ENCODE peak calls at places on chromosomes 12 and 14, in eight cellular contexts. C, K, V, J, O, U, X and A are unnamed samples.

GRCh38 chr12:94305293-94305957 is 154.2 kb downstream of the CEP83 start:
- ATAC-seq in C (no peak), K (no peak), V (peak), J (peak), O (peak), U (no peak), X (no peak), A (peak)

GRCh38 chr12:49972641-49973360 is at the start of gene AQP6:
- ATAC-seq in C (no peak), K (no peak), V (peak), J (no peak), O (no peak), U (no peak), X (no peak), A (no peak)

GRCh38 chr14:50524731-50525510 is 7.4 kb downstream of the MAP4K5 start:
- ATAC-seq in C (no peak), K (no peak), V (no peak), J (no peak), O (no peak), U (peak), X (no peak), A (no peak)

GRCh38 chr12:113056631-113057488 is at the start of gene DTX1:
- ATAC-seq in C (peak), K (peak), V (peak), J (peak), O (peak), U (peak), X (peak), A (peak)

GRCh38 chr14:68943107-68943506 is 36.0 kb downstream of the ACTN1 start:
- ATAC-seq in C (no peak), K (no peak), V (no peak), J (no peak), O (no peak), U (no peak), X (no peak), A (no peak)

GRCh38 chr12:26530461-26530860 is 302.5 kb downstream of the ITPR2 start:
- ATAC-seq in C (no peak), K (no peak), V (no peak), J (no peak), O (no peak), U (no peak), X (no peak), A (no peak)

GRCh38 chr14:105641075-105641937 is 114.9 kb downstream of the TMEM121 start:
- ATAC-seq in C (no peak), K (no peak), V (no peak), J (no peak), O (no peak), U (no peak), X (no peak), A (no peak)

GRCh38 chr12:111424793-111425251 is 19.1 kb downstream of the SH2B3 start:
- ATAC-seq in C (no peak), K (peak), V (no peak), J (peak), O (no peak), U (peak), X (no peak), A (no peak)

GRCh38 chr12:83408168-83408567 is 721.5 kb downstream of the TMTC2 start:
- ATAC-seq in C (no peak), K (no peak), V (no peak), J (no peak), O (no peak), U (no peak), X (no peak), A (no peak)